ENCODE peak calls at places on chromosomes 2 and 18, in six cellular contexts. One of them, this sample, is unnamed.

GRCh38 chr2:193156480-193156879 is 961.7 kb upstream of the TMEFF2 start:
- DNase-seq in KG1: no peak
- DNase-seq in T-helper 9 cell: no peak
- DNase-seq in mucosa of descending colon: no peak
- DNase-seq in sciatic nerve: no peak
- DNase-seq in right lobe of liver: no peak
- DNase-seq in this sample: no peak

GRCh38 chr18:78721281-78721949 is 258.2 kb upstream of the SALL3 start:
- DNase-seq in KG1: no peak
- DNase-seq in T-helper 9 cell: no peak
- DNase-seq in mucosa of descending colon: no peak
- DNase-seq in sciatic nerve: peak; percentile 33
- DNase-seq in right lobe of liver: no peak
- DNase-seq in this sample: no peak

GRCh38 chr2:161373939-161374338 is 42.2 kb upstream of the TBR1 start:
- DNase-seq in KG1: no peak
- DNase-seq in T-helper 9 cell: no peak
- DNase-seq in mucosa of descending colon: no peak
- DNase-seq in sciatic nerve: no peak
- DNase-seq in right lobe of liver: no peak
- DNase-seq in this sample: no peak

GRCh38 chr2:132670961-132671781 is 1.2 kb upstream of the LYPD1 start:
- DNase-seq in KG1: no peak
- DNase-seq in T-helper 9 cell: no peak
- DNase-seq in mucosa of descending colon: no peak
- DNase-seq in sciatic nerve: no peak
- DNase-seq in right lobe of liver: no peak
- DNase-seq in this sample: no peak

GRCh38 chr2:62475172-62476011 is 30.6 kb downstream of the TMEM17 start:
- DNase-seq in KG1: peak; percentile 3
- DNase-seq in T-helper 9 cell: no peak
- DNase-seq in mucosa of descending colon: no peak
- DNase-seq in sciatic nerve: no peak
- DNase-seq in right lobe of liver: no peak
- DNase-seq in this sample: no peak

GRCh38 chr2:211453311-211453894 is 897.0 kb downstream of the CPS1 start:
- DNase-seq in KG1: no peak
- DNase-seq in T-helper 9 cell: no peak
- DNase-seq in mucosa of descending colon: no peak
- DNase-seq in sciatic nerve: no peak
- DNase-seq in right lobe of liver: no peak
- DNase-seq in this sample: peak; percentile 32

GRCh38 chr2:214542866-214543265 is 132.0 kb downstream of the VWC2L start:
- DNase-seq in KG1: no peak
- DNase-seq in T-helper 9 cell: no peak
- DNase-seq in mucosa of descending colon: no peak
- DNase-seq in sciatic nerve: no peak
- DNase-seq in right lobe of liver: no peak
- DNase-seq in this sample: no peak

GRCh38 chr2:178392215-178392614 is 58.8 kb downstream of the PRKRA start:
- DNase-seq in KG1: no peak
- DNase-seq in T-helper 9 cell: no peak
- DNase-seq in mucosa of descending colon: no peak
- DNase-seq in sciatic nerve: no peak
- DNase-seq in right lobe of liver: no peak
- DNase-seq in this sample: no peak

GRCh38 chr2:103664690-103665089 is 902.9 kb downstream of the TMEM182 start:
- DNase-seq in KG1: no peak
- DNase-seq in T-helper 9 cell: no peak
- DNase-seq in mucosa of descending colon: no peak
- DNase-seq in sciatic nerve: no peak
- DNase-seq in right lobe of liver: no peak
- DNase-seq in this sample: no peak

GRCh38 chr2:21095714-21096113 is 28.1 kb upstream of the TDRD15 start:
- DNase-seq in KG1: no peak
- DNase-seq in T-helper 9 cell: no peak
- DNase-seq in mucosa of descending colon: no peak
- DNase-seq in sciatic nerve: no peak
- DNase-seq in right lobe of liver: no peak
- DNase-seq in this sample: no peak

GRCh38 chr2:1685957-1686783 is 58.1 kb downstream of the PXDN start:
- DNase-seq in KG1: no peak
- DNase-seq in T-helper 9 cell: no peak
- DNase-seq in mucosa of descending colon: no peak
- DNase-seq in sciatic nerve: peak; percentile 39
- DNase-seq in right lobe of liver: no peak
- DNase-seq in this sample: no peak